ENCODE peak calls at places on chromosomes 6 and 20, in six cellular contexts. I is GM23248, T is GM23338, K is MM.1S, O is neural progenitor cell, P is hepatocyte. V is an unnamed sample. For H3K36me3 and H3K27me3, the result is how much of the 10 kb centered on the place peaks cover.

GRCh38 chr6:121590438-121590837 is 155.0 kb downstream of the GJA1 start:
- DNase-seq in O (no peak), T (no peak), K (no peak), I (peak), P (no peak), V (no peak)

GRCh38 chr20:51960004-51960403 is 157.7 kb upstream of the SALL4 start:
- DNase-seq in P (no peak), I (no peak), K (no peak), T (no peak), O (no peak), V (no peak)

GRCh38 chr6:118372413-118372812 is 175.7 kb upstream of the PLN start:
- DNase-seq in P (no peak), T (no peak), O (no peak), K (no peak), I (peak), V (no peak)

GRCh38 chr6:96340164-96340563 is 181.4 kb upstream of the UFL1 start:
- DNase-seq in I (no peak), P (no peak), T (no peak), K (no peak), O (no peak), V (no peak)

GRCh38 chr20:56393133-56393472 is 658 bp downstream of the CSTF1 start:
- DNase-seq in K (no peak), T (no peak), P (no peak), O (no peak), I (peak), V (peak)

GRCh38 chr6:76972463-76972862 is 490.8 kb downstream of the HTR1B start:
- DNase-seq in K (no peak), I (no peak), P (no peak), T (no peak), O (no peak), V (no peak)

GRCh38 chr6:39203398-39203797 is 25.9 kb downstream of the KCNK5 start:
- DNase-seq in P (no peak), T (no peak), I (no peak), K (no peak), O (no peak), V (no peak)

GRCh38 chr20:24470782-24471582 is 1.6 kb downstream of the SYNDIG1 start:
- DNase-seq in P (no peak), O (peak), T (peak), I (peak), K (peak), V (peak)

GRCh38 chr6:39821739-39822532 is 29.8 kb downstream of the DAAM2 start:
- DNase-seq in K (no peak), O (no peak), P (no peak), I (no peak), T (peak), V (no peak)

GRCh38 chr6:56891754-56892153 is 63.2 kb upstream of the BEND6 start:
- DNase-seq in O (peak), K (no peak), I (peak), P (no peak), T (peak), V (peak)

GRCh38 chr6:51398064-51398740 is 579.5 kb downstream of the TFAP2B start:
- DNase-seq in K (no peak), T (peak), I (peak), O (no peak), P (no peak), V (no peak)

GRCh38 chr6:19268117-19268516 is 569.1 kb upstream of the ID4 start:
- DNase-seq in I (no peak), O (no peak), P (peak), K (no peak), T (no peak), V (no peak)

GRCh38 chr6:54335871-54336270 is 27.6 kb downstream of the TINAG start:
- DNase-seq in I (peak), T (peak), P (peak), O (no peak), K (no peak), V (no peak)

GRCh38 chr6:15893556-15894253 is 230.9 kb upstream of the DTNBP1 start:
- DNase-seq in P (peak), O (peak), K (peak), T (peak), I (no peak), V (peak)

GRCh38 chr6:160996316-160996715 is 4.7 kb downstream of the MAP3K4 start:
- DNase-seq in T (no peak), P (no peak), I (no peak), K (no peak), O (no peak), V (no peak)

GRCh38 chr6:31634969-31635575 is 14.6 kb downstream of the PRRC2A start:
- DNase-seq in T (no peak), O (no peak), I (no peak), P (no peak), K (no peak), V (no peak)

GRCh38 chr6:169939554-169940164 is 188.2 kb downstream of the ERMARD start:
- DNase-seq in I (no peak), P (no peak), K (no peak), O (no peak), T (no peak), V (peak)

GRCh38 chr6:32083812-32084768 is 25.0 kb downstream of the TNXB start:
- DNase-seq in O (no peak), P (no peak), K (no peak), T (no peak), I (no peak), V (no peak)

GRCh38 chr6:693737-694038 is 749 bp upstream of the EXOC2 start:
- DNase-seq in O (no peak), T (no peak), P (no peak), I (no peak), K (no peak), V (no peak)
- H3K4me3 ChIP-seq in O (peak), T (peak), P (no peak), I (peak), K (peak), V (peak)

GRCh38 chr6:131613296-131613925 is 14.6 kb downstream of the MED23 start:
- DNase-seq in I (no peak), P (no peak), O (no peak), T (no peak), K (no peak), V (no peak)
- H3K36me3 ChIP-seq in I (half or more), P (under half), O (under half), T (under half), K (under half), V (under half)

DNA sequence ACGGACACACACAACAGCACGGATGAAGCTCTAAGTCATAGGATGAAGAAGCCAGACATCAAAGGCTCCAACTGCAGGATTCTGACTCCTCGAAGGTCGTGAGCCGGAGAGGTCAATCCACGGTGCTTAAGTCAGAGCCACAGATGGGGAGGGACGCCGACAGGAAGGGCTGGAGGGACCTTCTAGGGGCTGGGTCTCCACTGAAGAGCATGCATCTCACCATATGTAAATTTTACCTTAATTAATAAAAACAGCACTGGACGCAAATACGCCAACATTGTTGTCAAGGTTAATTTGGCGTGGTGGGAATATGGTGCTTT is 17.0 kb downstream of the CHRNA4 start:
- DNase-seq in K (no peak), T (no peak), I (no peak), P (no peak), O (no peak), V (no peak)
- H3K27me3 ChIP-seq in K (half or more), T (under half), I (under half), P (under half), O (under half), V (under half)

GRCh38 chr6:28218312-28219248 is 6.5 kb upstream of the ZSCAN9 start:
- DNase-seq in T (peak), I (peak), O (peak), P (peak), K (peak), V (peak)
- H3K4me3 ChIP-seq in T (peak), I (peak), O (peak), P (peak), K (peak), V (peak)

DNA sequence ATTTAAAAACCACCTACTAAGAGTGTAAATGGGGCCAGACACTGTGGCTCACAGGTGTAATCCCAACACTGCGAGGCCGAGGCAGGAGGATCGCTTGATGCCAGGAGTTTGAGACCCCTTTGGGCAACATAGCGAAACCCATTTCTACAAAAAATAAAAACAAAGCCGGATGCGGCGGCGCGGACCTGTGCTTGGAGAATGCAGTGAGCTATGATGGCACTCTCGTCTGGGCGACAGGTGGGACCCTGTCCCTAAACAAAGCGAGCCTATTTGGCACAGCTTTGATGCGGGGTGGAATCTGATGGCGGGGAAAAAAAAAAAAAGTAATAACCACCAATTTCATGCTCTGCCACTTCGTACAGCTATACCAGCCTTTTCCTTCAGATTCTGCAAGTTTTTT is 1.1 kb downstream of the TCP1 start:
- DNase-seq in O (peak), K (peak), P (no peak), I (peak), T (no peak), V (no peak)
- H3K36me3 ChIP-seq in O (half or more), K (under half), P (under half), I (half or more), T (half or more), V (under half)

DNA sequence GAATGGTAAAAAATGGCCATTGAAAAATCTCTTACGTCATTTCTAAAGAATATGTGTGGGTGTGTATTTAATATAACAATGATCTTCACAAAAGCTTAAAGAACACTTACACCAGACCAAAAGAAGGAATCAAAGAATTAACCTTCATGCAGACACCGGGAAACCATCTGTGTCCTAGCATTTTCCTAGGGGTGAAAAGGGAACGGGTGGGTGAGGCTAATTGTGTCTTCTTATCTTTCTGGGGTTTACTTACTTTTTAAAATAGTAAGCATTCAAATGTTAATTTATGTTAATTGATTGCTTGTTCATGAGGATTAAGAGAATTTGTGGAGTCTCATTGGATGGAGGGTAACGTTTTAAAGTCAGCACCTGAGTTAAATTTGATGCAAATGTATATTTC is 47.5 kb downstream of the BMP2 start:
- DNase-seq in T (peak), O (no peak), I (no peak), P (no peak), K (no peak), V (peak)
- H3K27me3 ChIP-seq in T (under half), O (under half), I (under half), P (under half), K (under half), V (under half)

DNA sequence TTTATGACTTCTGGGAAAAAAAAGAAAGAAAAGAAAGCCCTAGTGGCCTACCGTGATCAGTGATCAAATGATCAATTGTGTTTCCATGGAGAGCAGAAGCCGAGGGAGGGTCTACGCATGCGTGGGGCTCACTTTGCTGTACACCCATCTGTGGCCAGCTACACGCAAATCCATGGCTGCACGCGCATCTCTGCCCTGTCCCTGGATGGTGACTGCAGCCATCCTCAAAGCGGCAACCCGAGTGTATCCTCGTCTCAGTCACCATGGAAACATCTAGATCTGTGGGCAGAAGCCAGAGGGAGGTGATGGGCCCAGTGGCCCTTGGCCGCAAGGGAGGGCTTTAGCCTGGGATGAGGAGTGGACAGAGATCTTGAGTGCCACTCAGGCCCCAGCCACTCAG is 786 bp upstream of the ULBP3 start:
- DNase-seq in I (no peak), K (no peak), P (peak), T (no peak), O (peak), V (no peak)
- H3K4me3 ChIP-seq in I (no peak), K (no peak), P (no peak), T (peak), O (peak), V (no peak)

GRCh38 chr6:138089325-138089724 is 17.9 kb downstream of the PERP start:
- DNase-seq in O (no peak), P (no peak), K (no peak), T (no peak), I (no peak), V (no peak)

GRCh38 chr6:138085839-138086222 is 21.4 kb downstream of the PERP start:
- DNase-seq in P (no peak), I (no peak), T (no peak), K (no peak), O (no peak), V (no peak)

GRCh38 chr6:138088307-138088744 is 18.9 kb downstream of the PERP start:
- DNase-seq in T (no peak), P (peak), K (no peak), O (no peak), I (peak), V (no peak)

GRCh38 chr6:138086573-138087196 is 20.5 kb downstream of the PERP start:
- DNase-seq in P (peak), O (no peak), K (no peak), T (peak), I (no peak), V (peak)

GRCh38 chr6:138087549-138087948 is 19.7 kb downstream of the PERP start:
- DNase-seq in O (no peak), P (no peak), K (no peak), T (peak), I (peak), V (no peak)
- H3K36me3 ChIP-seq in O (under half), P (under half), K (under half), T (under half), I (under half), V (under half)

GRCh38 chr6:12719017-12719416 is 2.5 kb downstream of the PHACTR1 start:
- DNase-seq in I (no peak), O (no peak), P (no peak), K (no peak), T (no peak), V (no peak)

GRCh38 chr6:12715437-12715836 is 1.1 kb upstream of the PHACTR1 start:
- DNase-seq in P (no peak), I (no peak), K (no peak), O (no peak), T (no peak), V (no peak)

GRCh38 chr6:12718025-12718424 is 1.5 kb downstream of the PHACTR1 start:
- DNase-seq in K (no peak), I (peak), T (no peak), P (peak), O (no peak), V (no peak)

GRCh38 chr6:12716298-12716853 is at the start of gene PHACTR1:
- DNase-seq in O (no peak), P (no peak), K (no peak), T (no peak), I (no peak), V (no peak)

DNA sequence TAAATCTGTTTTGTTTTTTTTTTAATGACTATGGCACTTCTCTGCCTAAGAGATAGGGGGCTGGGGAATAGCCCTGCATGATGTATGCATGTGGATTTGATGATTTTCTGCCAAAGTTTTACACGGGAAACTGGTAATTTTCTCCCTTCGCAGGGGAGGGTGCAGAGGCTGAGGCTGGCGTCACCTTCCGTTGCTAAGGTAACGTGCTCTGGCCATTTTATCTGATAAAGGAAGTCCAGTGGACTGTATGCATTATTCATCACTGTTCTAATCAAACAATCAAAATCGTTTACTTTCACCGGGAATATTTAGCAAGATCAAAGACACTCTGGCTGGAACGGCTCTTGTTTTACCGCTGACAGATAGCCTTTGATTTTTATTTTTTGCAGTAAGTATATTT is 789 bp downstream of the PHACTR1 start:
- DNase-seq in I (peak), T (no peak), K (no peak), O (no peak), P (no peak), V (no peak)
- H3K27me3 ChIP-seq in I (under half), T (under half), K (under half), O (under half), P (under half), V (under half)

V was measured in H7.